ENCODE peak calls at places on chromosome 12, in four cellular contexts. I is Ammon's horn; Z is osteocyte; Y is effector memory CD4-positive, alpha-beta T cell. A is an unnamed sample.

GRCh38 chr12:122854554-122854953 is 19.3 kb downstream of the HIP1R start:
- DNase-seq in I (no peak), Z (no peak), Y (no peak), A (no peak)

GRCh38 chr12:102427542-102427923 is 52.8 kb downstream of the IGF1 start:
- DNase-seq in I (peak), Z (no peak), Y (no peak), A (no peak)

GRCh38 chr12:130557876-130558770 is 158.0 kb downstream of the RIMBP2 start:
- DNase-seq in I (no peak), Z (no peak), Y (no peak), A (no peak)

GRCh38 chr12:116159175-116159574 is 118.3 kb downstream of the MED13L start:
- DNase-seq in I (peak), Z (no peak), Y (no peak), A (no peak)

GRCh38 chr12:31752450-31752849 is 23.6 kb upstream of the AMN1 start:
- DNase-seq in I (no peak), Z (no peak), Y (no peak), A (no peak)

GRCh38 chr12:24596768-24597388 is 352.0 kb downstream of the BCAT1 start:
- DNase-seq in I (peak), Z (no peak), Y (no peak), A (no peak)

GRCh38 chr12:120381752-120382419 is 12.9 kb upstream of the MSI1 start:
- DNase-seq in I (no peak), Z (no peak), Y (no peak), A (no peak)

GRCh38 chr12:95335948-95336347 is 118.3 kb downstream of the VEZT start:
- DNase-seq in I (no peak), Z (no peak), Y (no peak), A (no peak)

GRCh38 chr12:94930772-94931171 is 72.7 kb downstream of the NDUFA12 start:
- DNase-seq in I (no peak), Z (no peak), Y (no peak), A (no peak)

GRCh38 chr12:107929436-107929835 is 154.9 kb downstream of the ASCL4 start:
- DNase-seq in I (peak), Z (no peak), Y (no peak), A (no peak)

GRCh38 chr12:42221722-42222121 is 16.3 kb downstream of the YAF2 start:
- DNase-seq in I (no peak), Z (no peak), Y (no peak), A (no peak)

GRCh38 chr12:45089417-45089816 is 38.5 kb upstream of the DBX2 start:
- DNase-seq in I (peak), Z (no peak), Y (no peak), A (no peak)

GRCh38 chr12:116466536-116466935 is 92.6 kb upstream of the MAP1LC3B2 start:
- DNase-seq in I (no peak), Z (no peak), Y (no peak), A (no peak)

A was measured in type B pancreatic cell.